ENCODE peak calls at places on chromosome 20, in eight cellular contexts. X is astrocyte of the spinal cord; Q is LNCaP clone FGC; W is midbrain; J is naive thymus-derived CD8-positive, alpha-beta T cell; U is stimulated activated CD8-positive, alpha-beta memory T cell treated with anti-CD3 and anti-CD28 coated beads, Interleukin-2, amount 100 ng/mL, for 1 hour; V is fibroblast of mammary gland; E is posterior cingulate gyrus. S is an unnamed sample.

GRCh38 chr20:13220857-13221297 is at the start of gene ISM1:
- DNase-seq in X (peak; percentile 7), W (no peak), E (peak; percentile 26), J (peak; percentile 42), U (no peak), V (no peak), Q (no peak), S (no peak)

GRCh38 chr20:45792513-45793118 is 862 bp downstream of the DNTTIP1 start:
- DNase-seq in Q (no peak), J (no peak), X (no peak), U (no peak), E (no peak), W (no peak), V (no peak), S (no peak)

GRCh38 chr20:34129518-34130162 is 17.6 kb upstream of the EIF2S2 start:
- DNase-seq in J (peak; percentile 56), X (peak; percentile 70), E (no peak), V (peak; percentile 74), Q (peak; percentile 40), U (no peak), W (peak; percentile 82), S (peak; percentile 51)

GRCh38 chr20:37729452-37729851 is 35.6 kb downstream of the CTNNBL1 start:
- DNase-seq in E (no peak), V (no peak), Q (peak; percentile 58), U (no peak), W (no peak), X (no peak), J (no peak), S (no peak)

GRCh38 chr20:38435555-38435939 is 419 bp upstream of the SNHG17 start:
- DNase-seq in Q (no peak), E (no peak), J (no peak), W (no peak), U (no peak), V (peak; percentile 81), X (peak; percentile 87), S (peak; percentile 60)

GRCh38 chr20:3222635-3223600 is 13.6 kb downstream of the ITPA start:
- DNase-seq in U (no peak), V (no peak), X (no peak), E (no peak), W (no peak), J (peak; percentile 59), Q (peak; percentile 67), S (no peak)

GRCh38 chr20:61974357-61974665 is 91.4 kb downstream of the TAF4 start:
- DNase-seq in E (no peak), Q (no peak), J (no peak), W (no peak), X (no peak), V (no peak), U (no peak), S (no peak)

GRCh38 chr20:24837721-24838456 is 111.2 kb upstream of the CST7 start:
- DNase-seq in Q (no peak), E (no peak), J (no peak), V (no peak), W (no peak), X (peak; percentile 53), U (no peak), S (no peak)

GRCh38 chr20:48052492-48052870 is 267.2 kb upstream of the SULF2 start:
- DNase-seq in W (peak; percentile 20), E (no peak), V (no peak), X (no peak), U (no peak), J (no peak), Q (no peak), S (no peak)

GRCh38 chr20:44467289-44467883 is 8.3 kb upstream of the TTPAL start:
- DNase-seq in V (peak; percentile 99), U (no peak), J (no peak), X (peak; percentile 71), Q (no peak), W (no peak), E (no peak), S (peak; percentile 65)

GRCh38 chr20:4187147-4187546 is 171.8 kb upstream of the RNF24 start:
- DNase-seq in U (no peak), Q (no peak), W (no peak), J (no peak), E (no peak), V (no peak), X (no peak), S (no peak)

GRCh38 chr20:20604357-20604756 is 108.1 kb downstream of the RALGAPA2 start:
- DNase-seq in E (no peak), V (no peak), X (no peak), Q (no peak), U (no peak), J (no peak), W (no peak), S (no peak)

GRCh38 chr20:44104807-44105517 is 82.0 kb downstream of the JPH2 start:
- DNase-seq in X (peak; percentile 59), Q (peak; percentile 54), W (no peak), J (no peak), U (no peak), V (peak; percentile 79), E (no peak), S (peak; percentile 47)

GRCh38 chr20:47701612-47702011 is 83.7 kb downstream of the SULF2 start:
- DNase-seq in J (no peak), X (no peak), V (no peak), Q (no peak), W (no peak), E (no peak), U (no peak), S (no peak)

GRCh38 chr20:2509794-2510193 is 1.1 kb upstream of the ZNF343 start:
- DNase-seq in X (no peak), V (no peak), E (no peak), Q (no peak), U (no peak), J (no peak), W (no peak), S (no peak)

GRCh38 chr20:4068708-4069107 is 53.4 kb upstream of the RNF24 start:
- DNase-seq in J (no peak), E (no peak), Q (no peak), U (no peak), W (no peak), X (no peak), V (peak; percentile 49), S (no peak)

GRCh38 chr20:53384392-53384791 is 209.2 kb downstream of the ZNF217 start:
- DNase-seq in X (no peak), Q (no peak), U (no peak), J (no peak), V (peak; percentile 14), W (no peak), E (no peak), S (no peak)

GRCh38 chr20:64031822-64032314 is 4.1 kb upstream of the C20orf204 start:
- DNase-seq in V (no peak), W (no peak), J (no peak), X (no peak), E (no peak), U (no peak), Q (no peak), S (no peak)

GRCh38 chr20:63055575-63056235 is 48.9 kb upstream of the BHLHE23 start:
- DNase-seq in J (peak; percentile 14), E (peak; percentile 21), X (no peak), V (no peak), Q (no peak), U (no peak), W (no peak), S (no peak)

GRCh38 chr20:33443512-33444239 is at the start of gene SNTA1:
- DNase-seq in V (peak; percentile 56), E (peak; percentile 76), J (peak; percentile 66), W (peak; percentile 80), X (peak; percentile 69), U (peak; percentile 82), Q (peak; percentile 55), S (peak; percentile 69)

GRCh38 chr20:3227511-3227910 is 11.5 kb downstream of the SLC4A11 start:
- DNase-seq in V (no peak), J (no peak), U (no peak), E (no peak), W (no peak), X (no peak), Q (no peak), S (no peak)

GRCh38 chr20:25339608-25340007 is 51.0 kb downstream of the ABHD12 start:
- DNase-seq in E (no peak), U (no peak), X (no peak), W (no peak), J (no peak), Q (no peak), V (no peak), S (no peak)

GRCh38 chr20:51810155-51811039 is 8.1 kb upstream of the SALL4 start:
- DNase-seq in V (no peak), W (no peak), X (no peak), Q (no peak), U (no peak), J (no peak), E (no peak), S (no peak)

GRCh38 chr20:34984756-34985261 is 29.1 kb downstream of the MYH7B start:
- DNase-seq in Q (no peak), W (no peak), E (peak; percentile 23), X (no peak), U (no peak), J (no peak), V (no peak), S (no peak)

GRCh38 chr20:37931153-37931922 is 28.4 kb downstream of the VSTM2L start:
- DNase-seq in J (no peak), Q (no peak), U (no peak), X (no peak), V (no peak), W (no peak), E (no peak), S (no peak)

GRCh38 chr20:52983726-52984450 is 11.7 kb downstream of the TSHZ2 start:
- DNase-seq in Q (no peak), J (peak; percentile 20), X (no peak), W (no peak), E (no peak), V (no peak), U (no peak), S (no peak)

GRCh38 chr20:17841751-17842191 is 126.8 kb downstream of the SNX5 start:
- DNase-seq in V (peak; percentile 84), J (no peak), E (no peak), U (no peak), W (no peak), Q (no peak), X (peak; percentile 76), S (peak; percentile 61)